ENCODE peak calls at places on chromosomes 11 and 22, in five cellular contexts. J, Y, M, R and Z are unnamed samples.

GRCh38 chr11:60899021-60899936 is 7.1 kb downstream of the PRPF19 start:
- DNase-seq in J (peak; percentile 62), Y (no peak), M (peak; percentile 81), R (peak; percentile 70), Z (peak; percentile 33)

GRCh38 chr22:19766235-19766505 is 5.6 kb downstream of the TBX1 start:
- DNase-seq in J (no peak), Y (no peak), M (no peak), R (no peak), Z (no peak)

GRCh38 chr11:102252339-102252891 is 64.9 kb upstream of the BIRC3 start:
- DNase-seq in J (no peak), Y (no peak), M (no peak), R (peak; percentile 59), Z (no peak)

GRCh38 chr22:23522642-23523251 is 57.3 kb downstream of the IGLL1 start:
- DNase-seq in J (no peak), Y (no peak), M (no peak), R (peak; percentile 51), Z (no peak)

GRCh38 chr22:19178065-19178658 is 374 bp downstream of the SLC25A1 start:
- DNase-seq in J (no peak), Y (no peak), M (no peak), R (peak; percentile 51), Z (peak; percentile 65)

GRCh38 chr11:68266936-68267880 is 4.6 kb downstream of the C11orf24 start:
- DNase-seq in J (peak; percentile 18), Y (no peak), M (no peak), R (no peak), Z (no peak)

GRCh38 chr22:37007666-37008065 is 11.6 kb downstream of the TST start:
- DNase-seq in J (no peak), Y (no peak), M (no peak), R (no peak), Z (no peak)

GRCh38 chr11:43904737-43905515 is 24.3 kb downstream of the ALKBH3 start:
- DNase-seq in J (no peak), Y (no peak), M (no peak), R (peak; percentile 15), Z (no peak)

GRCh38 chr22:40525250-40525884 is 111.2 kb downstream of the MRTFA start:
- DNase-seq in J (no peak), Y (no peak), M (peak; percentile 65), R (peak; percentile 60), Z (peak; percentile 73)

GRCh38 chr22:31148953-31149627 is 8.8 kb upstream of the PLA2G3 start:
- DNase-seq in J (peak; percentile 69), Y (no peak), M (peak; percentile 72), R (peak; percentile 84), Z (peak; percentile 36)

GRCh38 chr22:40326905-40327735 is 19.2 kb upstream of the ADSL start:
- DNase-seq in J (no peak), Y (no peak), M (no peak), R (peak; percentile 69), Z (no peak)

GRCh38 chr22:44764373-44764772 is 12.0 kb downstream of the ARHGAP8 start:
- DNase-seq in J (no peak), Y (no peak), M (no peak), R (no peak), Z (no peak)

GRCh38 chr11:64802370-64803162 is 448 bp downstream of the MAP4K2 start:
- DNase-seq in J (no peak), Y (no peak), M (no peak), R (no peak), Z (peak; percentile 41)